ENCODE peak calls at places on chromosomes 5 and 9, in ten cellular contexts. D is myocyte; I is ureter; A is stimulated activated CD8-positive, alpha-beta memory T cell treated with anti-CD3 and anti-CD28 coated beads, Interleukin-15, amount 100 ng/mL, for 1 hour; Y is uterus; W is activated CD4-positive, CD25-positive, alpha-beta regulatory T cell; T is activated T-helper 1 cell treated with anti-CD3 and anti-CD28 coated beads, Interleukin-12 subunit alpha, Interleukin-12 subunit beta, Interleukin-2, Interleukin-4 antibody, amounts not matched to agents 30 ng/mL and 10 ng/mL and 1 ng/mL, durations not matched to agents 14 hours and 24 hours and 36 hours; N is heart right ventricle; C is stromal cell of bone marrow; H is AG04450. J is an unnamed sample.

GRCh38 chr9:22237497-22238363 is 208.9 kb upstream of the DMRTA1 start:
- DNase-seq in H (peak), I (no peak), D (peak), C (peak), T (no peak), A (no peak), W (no peak), Y (no peak), N (no peak), J (no peak)

GRCh38 chr5:65152131-65152530 is 329.6 kb downstream of the ADAMTS6 start:
- DNase-seq in D (no peak), C (peak), N (no peak), W (no peak), Y (no peak), H (no peak), I (no peak), T (no peak), A (no peak), J (no peak)

GRCh38 chr5:157870837-157871834 is 12.2 kb upstream of the CLINT1 start:
- DNase-seq in C (no peak), D (peak), N (peak), W (no peak), I (no peak), A (no peak), Y (no peak), H (no peak), T (no peak), J (no peak)

GRCh38 chr9:107674252-107674936 is 184.8 kb upstream of the KLF4 start:
- DNase-seq in I (no peak), Y (no peak), T (no peak), C (no peak), W (no peak), A (no peak), N (no peak), H (no peak), D (no peak), J (no peak)

GRCh38 chr9:109797006-109797405 is 17.0 kb downstream of the PALM2AKAP2 start:
- DNase-seq in H (no peak), D (no peak), Y (no peak), I (no peak), C (no peak), A (no peak), W (no peak), N (no peak), T (no peak), J (no peak)

GRCh38 chr5:116573617-116574431 is 799 bp downstream of the SEMA6A start:
- DNase-seq in D (peak), I (no peak), A (no peak), T (no peak), N (peak), H (no peak), C (no peak), Y (no peak), W (no peak), J (peak)

GRCh38 chr9:134773842-134774241 is 106.8 kb upstream of the FCN2 start:
- DNase-seq in T (no peak), H (no peak), W (no peak), C (no peak), N (no peak), Y (no peak), A (no peak), D (no peak), I (no peak), J (no peak)

GRCh38 chr5:139668064-139668880 is 20.1 kb downstream of the CXXC5 start:
- DNase-seq in D (peak), W (no peak), N (no peak), C (no peak), H (no peak), I (no peak), A (no peak), T (peak), Y (peak), J (peak)

GRCh38 chr5:170861855-170862766 is at the start of gene RANBP17:
- DNase-seq in N (peak), D (peak), T (no peak), C (no peak), I (peak), H (no peak), Y (peak), A (no peak), W (no peak), J (no peak)

GRCh38 chr9:7780261-7780988 is 19.2 kb downstream of the DMAC1 start:
- DNase-seq in H (no peak), A (no peak), D (peak), Y (no peak), N (no peak), I (no peak), C (peak), W (no peak), T (no peak), J (no peak)

GRCh38 chr5:79120221-79120620 is 8.6 kb downstream of the BHMT start:
- DNase-seq in Y (no peak), W (no peak), C (no peak), D (no peak), A (no peak), N (no peak), I (no peak), H (no peak), T (no peak), J (no peak)

GRCh38 chr5:168303398-168304020 is 12.1 kb downstream of the WWC1 start:
- DNase-seq in T (no peak), C (no peak), D (no peak), N (no peak), W (no peak), H (no peak), A (no peak), I (no peak), Y (no peak), J (no peak)

GRCh38 chr5:132747064-132747692 is at the start of gene CCNI2:
- DNase-seq in I (no peak), Y (no peak), D (no peak), N (no peak), A (peak), T (peak), W (peak), C (no peak), H (no peak), J (no peak)

GRCh38 chr5:132057498-132058255 is 2.8 kb upstream of the IL3 start:
- DNase-seq in A (no peak), Y (peak), H (no peak), N (no peak), W (no peak), C (no peak), D (no peak), T (no peak), I (peak), J (no peak)

GRCh38 chr9:95302471-95302870 is 15.0 kb downstream of the FANCC start:
- DNase-seq in T (no peak), Y (no peak), D (no peak), C (no peak), W (no peak), N (no peak), I (no peak), A (no peak), H (no peak), J (no peak)

GRCh38 chr9:82271099-82271498 is 282.5 kb downstream of the SPATA31D1 start:
- DNase-seq in I (no peak), A (no peak), D (no peak), H (peak), T (no peak), Y (no peak), C (peak), W (no peak), N (no peak), J (no peak)

GRCh38 chr9:1513105-1513504 is 462.9 kb downstream of the DMRT2 start:
- DNase-seq in D (no peak), W (no peak), N (no peak), T (no peak), H (no peak), I (no peak), Y (no peak), C (no peak), A (no peak), J (no peak)

GRCh38 chr9:19252885-19253219 is 22.4 kb downstream of the DENND4C start:
- DNase-seq in W (no peak), T (no peak), C (no peak), H (no peak), N (no peak), Y (no peak), D (no peak), I (no peak), A (no peak), J (no peak)

GRCh38 chr5:127960126-127960744 is 123.3 kb upstream of the SLC12A2 start:
- DNase-seq in T (no peak), I (no peak), H (no peak), W (no peak), D (no peak), C (no peak), Y (no peak), N (no peak), A (no peak), J (no peak)

J was measured in nucleus accumbens.